ENCODE peak calls at places on chromosomes 3 and 15, in six cellular contexts. One of them, this sample, is unnamed.

GRCh38 chr15:48865387-48866079 is 12.4 kb upstream of the EID1 start:
- DNase-seq in tibial artery: no peak
- DNase-seq in Panc1: no peak
- DNase-seq in activated gamma-delta T cell: no peak
- DNase-seq in fibroblast of the conjunctiva: no peak
- DNase-seq in AG09309: peak
- DNase-seq in this sample: no peak

GRCh38 chr15:57867970-57868791 is 161.7 kb downstream of the POLR2M start:
- DNase-seq in tibial artery: no peak
- DNase-seq in Panc1: no peak
- DNase-seq in activated gamma-delta T cell: no peak
- DNase-seq in fibroblast of the conjunctiva: no peak
- DNase-seq in AG09309: no peak
- DNase-seq in this sample: no peak

GRCh38 chr15:70324001-70324974 is 226.6 kb upstream of the TLE3 start:
- DNase-seq in activated gamma-delta T cell: no peak
- DNase-seq in fibroblast of the conjunctiva: peak
- DNase-seq in tibial artery: peak
- DNase-seq in Panc1: no peak
- DNase-seq in AG09309: peak
- DNase-seq in this sample: peak

GRCh38 chr3:100561459-100562158 is 47.8 kb upstream of the ADGRG7 start:
- DNase-seq in fibroblast of the conjunctiva: peak
- DNase-seq in Panc1: no peak
- DNase-seq in tibial artery: no peak
- DNase-seq in AG09309: peak
- DNase-seq in activated gamma-delta T cell: no peak
- DNase-seq in this sample: peak

GRCh38 chr3:152496286-152496685 is 227.6 kb downstream of the MBNL1 start:
- DNase-seq in activated gamma-delta T cell: no peak
- DNase-seq in tibial artery: no peak
- DNase-seq in fibroblast of the conjunctiva: no peak
- DNase-seq in Panc1: no peak
- DNase-seq in AG09309: no peak
- DNase-seq in this sample: no peak

GRCh38 chr3:37986479-37987314 is 3.9 kb upstream of the VILL start:
- DNase-seq in activated gamma-delta T cell: no peak
- DNase-seq in fibroblast of the conjunctiva: no peak
- DNase-seq in tibial artery: no peak
- DNase-seq in Panc1: no peak
- DNase-seq in AG09309: no peak
- DNase-seq in this sample: no peak

GRCh38 chr3:121748638-121749275 is 784 bp downstream of the GOLGB1 start:
- DNase-seq in AG09309: peak
- DNase-seq in tibial artery: no peak
- DNase-seq in activated gamma-delta T cell: no peak
- DNase-seq in Panc1: no peak
- DNase-seq in fibroblast of the conjunctiva: no peak
- DNase-seq in this sample: no peak

GRCh38 chr3:72162649-72163184 is 377.8 kb upstream of the PROK2 start:
- DNase-seq in tibial artery: no peak
- DNase-seq in AG09309: no peak
- DNase-seq in Panc1: no peak
- DNase-seq in fibroblast of the conjunctiva: no peak
- DNase-seq in activated gamma-delta T cell: no peak
- DNase-seq in this sample: no peak

GRCh38 chr15:70447927-70448698 is 315.2 kb downstream of the UACA start:
- DNase-seq in activated gamma-delta T cell: no peak
- DNase-seq in Panc1: no peak
- DNase-seq in AG09309: no peak
- DNase-seq in fibroblast of the conjunctiva: no peak
- DNase-seq in tibial artery: no peak
- DNase-seq in this sample: no peak

GRCh38 chr15:51687565-51687964 is 6.3 kb downstream of the SCG3 start:
- DNase-seq in activated gamma-delta T cell: no peak
- DNase-seq in AG09309: no peak
- DNase-seq in tibial artery: no peak
- DNase-seq in fibroblast of the conjunctiva: no peak
- DNase-seq in Panc1: no peak
- DNase-seq in this sample: no peak

GRCh38 chr3:54939591-54940300 is 11.9 kb upstream of the LRTM1 start:
- DNase-seq in tibial artery: no peak
- DNase-seq in fibroblast of the conjunctiva: no peak
- DNase-seq in AG09309: no peak
- DNase-seq in Panc1: no peak
- DNase-seq in activated gamma-delta T cell: no peak
- DNase-seq in this sample: no peak

GRCh38 chr3:127222163-127222562 is 29.2 kb downstream of the PRR23E start:
- DNase-seq in tibial artery: peak
- DNase-seq in fibroblast of the conjunctiva: no peak
- DNase-seq in AG09309: no peak
- DNase-seq in Panc1: no peak
- DNase-seq in activated gamma-delta T cell: no peak
- DNase-seq in this sample: no peak

GRCh38 chr3:193996641-193997089 is 139.3 kb upstream of the HES1 start:
- DNase-seq in AG09309: no peak
- DNase-seq in Panc1: no peak
- DNase-seq in fibroblast of the conjunctiva: no peak
- DNase-seq in tibial artery: no peak
- DNase-seq in activated gamma-delta T cell: no peak
- DNase-seq in this sample: no peak

GRCh38 chr3:64327039-64327804 is 102.0 kb upstream of the PRICKLE2 start:
- DNase-seq in fibroblast of the conjunctiva: no peak
- DNase-seq in tibial artery: peak
- DNase-seq in activated gamma-delta T cell: no peak
- DNase-seq in Panc1: no peak
- DNase-seq in AG09309: no peak
- DNase-seq in this sample: peak

GRCh38 chr3:49512791-49513355 is 41.4 kb upstream of the BSN start:
- DNase-seq in AG09309: no peak
- DNase-seq in Panc1: no peak
- DNase-seq in fibroblast of the conjunctiva: no peak
- DNase-seq in activated gamma-delta T cell: no peak
- DNase-seq in tibial artery: no peak
- DNase-seq in this sample: no peak

GRCh38 chr3:67083277-67083676 is 85.2 kb downstream of the KBTBD8 start:
- DNase-seq in Panc1: no peak
- DNase-seq in activated gamma-delta T cell: no peak
- DNase-seq in tibial artery: no peak
- DNase-seq in AG09309: no peak
- DNase-seq in fibroblast of the conjunctiva: no peak
- DNase-seq in this sample: no peak

GRCh38 chr3:183664913-183665381 is 29.5 kb downstream of the KLHL24 start:
- DNase-seq in tibial artery: no peak
- DNase-seq in Panc1: peak
- DNase-seq in AG09309: no peak
- DNase-seq in activated gamma-delta T cell: no peak
- DNase-seq in fibroblast of the conjunctiva: peak
- DNase-seq in this sample: peak

GRCh38 chr15:75367913-75368688 is at the start of gene MAN2C1:
- DNase-seq in tibial artery: peak
- DNase-seq in activated gamma-delta T cell: peak
- DNase-seq in AG09309: peak
- DNase-seq in Panc1: peak
- DNase-seq in fibroblast of the conjunctiva: peak
- DNase-seq in this sample: peak

GRCh38 chr15:100911086-100911485 is 8.1 kb upstream of the LRRK1 start:
- DNase-seq in Panc1: no peak
- DNase-seq in AG09309: no peak
- DNase-seq in fibroblast of the conjunctiva: no peak
- DNase-seq in activated gamma-delta T cell: no peak
- DNase-seq in tibial artery: no peak
- DNase-seq in this sample: no peak

This sample was measured in GM04504.